ENCODE peak calls at places on chromosomes 16 and 17, in nine cellular contexts. N, C, H, Z, A, B, S, Y and I are unnamed samples.

GRCh38 chr16:11117576-11118211 is 138.3 kb downstream of the SOCS1 start:
- DNase-seq in N (no peak), Y (no peak), Z (no peak), B (no peak), A (no peak), C (no peak), S (no peak), H (no peak), I (no peak)

GRCh38 chr17:76920364-76921139 is 52.3 kb downstream of the MGAT5B start:
- DNase-seq in C (no peak), N (no peak), A (no peak), S (peak), Y (no peak), Z (no peak), B (no peak), H (no peak), I (no peak)

GRCh38 chr17:80921741-80922579 is 69.7 kb upstream of the CHMP6 start:
- DNase-seq in A (no peak), B (peak), C (no peak), Z (no peak), N (no peak), S (no peak), H (no peak), Y (no peak), I (no peak)

GRCh38 chr17:82327289-82327688 is 6.3 kb downstream of the SECTM1 start:
- DNase-seq in Y (no peak), B (no peak), C (no peak), A (no peak), Z (no peak), S (no peak), N (no peak), H (no peak), I (no peak)

GRCh38 chr16:88973007-88973410 is 4.0 kb downstream of the CBFA2T3 start:
- DNase-seq in B (no peak), S (peak), Y (no peak), Z (no peak), H (no peak), N (no peak), C (no peak), A (peak), I (no peak)

GRCh38 chr17:31293586-31293985 is 3.5 kb downstream of the OMG start:
- DNase-seq in C (no peak), H (no peak), N (no peak), B (no peak), Z (no peak), Y (no peak), S (no peak), A (no peak), I (no peak)

GRCh38 chr16:76787394-76787793 is 403.6 kb upstream of the MON1B start:
- DNase-seq in H (no peak), S (no peak), C (no peak), N (no peak), Z (no peak), A (no peak), B (no peak), Y (no peak), I (no peak)

GRCh38 chr16:3728424-3729160 is 11.3 kb upstream of the TRAP1 start:
- DNase-seq in Y (no peak), H (no peak), A (no peak), Z (no peak), S (no peak), B (peak), C (no peak), N (no peak), I (no peak)

GRCh38 chr17:68325961-68326360 is 34.7 kb downstream of the ARSG start:
- DNase-seq in N (no peak), H (no peak), C (no peak), S (no peak), B (no peak), Z (no peak), A (no peak), Y (no peak), I (no peak)

GRCh38 chr16:20221208-20221607 is 106.1 kb downstream of the GP2 start:
- DNase-seq in C (no peak), B (no peak), H (no peak), Z (no peak), S (no peak), A (no peak), N (no peak), Y (no peak), I (no peak)

GRCh38 chr17:45131616-45132301 is 556 bp downstream of the PLCD3 start:
- DNase-seq in B (peak), S (peak), A (peak), Z (peak), H (peak), Y (no peak), C (no peak), N (peak), I (no peak)

GRCh38 chr16:47142469-47143328 is 1.0 kb downstream of the NETO2 start:
- DNase-seq in S (peak), A (peak), H (peak), N (no peak), C (peak), Y (no peak), Z (no peak), B (peak), I (peak)

GRCh38 chr17:33292184-33292980 is 713 bp downstream of the ASIC2 start:
- DNase-seq in Z (no peak), H (peak), N (no peak), C (peak), B (peak), S (peak), Y (no peak), A (peak), I (peak)